ENCODE peak calls at places on chromosomes 3 and 15, in eight cellular contexts. One of them, this sample, is unnamed.

GRCh38 chr3:27166888-27167287 is 202.3 kb downstream of the NEK10 start:
- DNase-seq in HCT116: no peak
- DNase-seq in HepG2: no peak
- DNase-seq in breast epithelium: peak
- DNase-seq in sigmoid colon: no peak
- DNase-seq in suprapubic skin: no peak
- DNase-seq in Panc1: no peak
- DNase-seq in stomach: no peak
- DNase-seq in this sample: no peak

GRCh38 chr15:90838066-90838465 is 30.3 kb upstream of the FURIN start:
- DNase-seq in HepG2: no peak
- DNase-seq in sigmoid colon: no peak
- DNase-seq in breast epithelium: no peak
- DNase-seq in Panc1: no peak
- DNase-seq in HCT116: no peak
- DNase-seq in stomach: no peak
- DNase-seq in suprapubic skin: no peak
- DNase-seq in this sample: peak

GRCh38 chr3:111112913-111113312 is 41.3 kb downstream of the NECTIN3 start:
- DNase-seq in HCT116: no peak
- DNase-seq in Panc1: no peak
- DNase-seq in HepG2: no peak
- DNase-seq in breast epithelium: no peak
- DNase-seq in sigmoid colon: no peak
- DNase-seq in stomach: no peak
- DNase-seq in suprapubic skin: no peak
- DNase-seq in this sample: no peak

GRCh38 chr3:22988566-22988965 is 214.6 kb upstream of the UBE2E2 start:
- DNase-seq in Panc1: no peak
- DNase-seq in sigmoid colon: no peak
- DNase-seq in HepG2: no peak
- DNase-seq in stomach: no peak
- DNase-seq in HCT116: no peak
- DNase-seq in breast epithelium: no peak
- DNase-seq in suprapubic skin: no peak
- DNase-seq in this sample: no peak

GRCh38 chr3:121574449-121574848 is 6.7 kb downstream of the ARGFX start:
- DNase-seq in stomach: peak
- DNase-seq in breast epithelium: no peak
- DNase-seq in Panc1: no peak
- DNase-seq in HCT116: peak
- DNase-seq in HepG2: peak
- DNase-seq in suprapubic skin: no peak
- DNase-seq in sigmoid colon: no peak
- DNase-seq in this sample: no peak

GRCh38 chr3:72187131-72187530 is 402.2 kb upstream of the PROK2 start:
- DNase-seq in HepG2: peak
- DNase-seq in breast epithelium: no peak
- DNase-seq in Panc1: no peak
- DNase-seq in HCT116: no peak
- DNase-seq in suprapubic skin: no peak
- DNase-seq in sigmoid colon: no peak
- DNase-seq in stomach: no peak
- DNase-seq in this sample: no peak

GRCh38 chr15:99481406-99481805 is 84.4 kb upstream of the MEF2A start:
- DNase-seq in Panc1: no peak
- DNase-seq in HCT116: no peak
- DNase-seq in HepG2: no peak
- DNase-seq in breast epithelium: no peak
- DNase-seq in sigmoid colon: no peak
- DNase-seq in stomach: no peak
- DNase-seq in suprapubic skin: no peak
- DNase-seq in this sample: no peak

GRCh38 chr3:14467723-14468620 is 65.6 kb downstream of the SLC6A6 start:
- DNase-seq in breast epithelium: peak
- DNase-seq in stomach: peak
- DNase-seq in sigmoid colon: no peak
- DNase-seq in HCT116: no peak
- DNase-seq in suprapubic skin: no peak
- DNase-seq in HepG2: peak
- DNase-seq in Panc1: no peak
- DNase-seq in this sample: no peak

GRCh38 chr3:107421170-107421792 is 44.0 kb downstream of the CCDC54 start:
- DNase-seq in breast epithelium: no peak
- DNase-seq in stomach: no peak
- DNase-seq in Panc1: peak
- DNase-seq in sigmoid colon: no peak
- DNase-seq in HepG2: peak
- DNase-seq in HCT116: peak
- DNase-seq in suprapubic skin: no peak
- DNase-seq in this sample: no peak

GRCh38 chr3:65945953-65946352 is 92.8 kb downstream of the MAGI1 start:
- DNase-seq in HCT116: no peak
- DNase-seq in sigmoid colon: no peak
- DNase-seq in suprapubic skin: no peak
- DNase-seq in Panc1: no peak
- DNase-seq in stomach: no peak
- DNase-seq in breast epithelium: no peak
- DNase-seq in HepG2: no peak
- DNase-seq in this sample: no peak

GRCh38 chr3:65944252-65944651 is 94.5 kb downstream of the MAGI1 start:
- DNase-seq in stomach: no peak
- DNase-seq in suprapubic skin: no peak
- DNase-seq in Panc1: no peak
- DNase-seq in HepG2: no peak
- DNase-seq in breast epithelium: no peak
- DNase-seq in HCT116: no peak
- DNase-seq in sigmoid colon: no peak
- DNase-seq in this sample: no peak

GRCh38 chr3:65948833-65949573 is 89.7 kb downstream of the MAGI1 start:
- DNase-seq in stomach: no peak
- DNase-seq in HCT116: no peak
- DNase-seq in breast epithelium: no peak
- DNase-seq in HepG2: no peak
- DNase-seq in Panc1: no peak
- DNase-seq in suprapubic skin: no peak
- DNase-seq in sigmoid colon: no peak
- DNase-seq in this sample: no peak

GRCh38 chr3:65945480-65945879 is 93.2 kb downstream of the MAGI1 start:
- DNase-seq in sigmoid colon: no peak
- DNase-seq in Panc1: no peak
- DNase-seq in suprapubic skin: no peak
- DNase-seq in HepG2: no peak
- DNase-seq in stomach: no peak
- DNase-seq in HCT116: no peak
- DNase-seq in breast epithelium: no peak
- DNase-seq in this sample: no peak

DNA sequence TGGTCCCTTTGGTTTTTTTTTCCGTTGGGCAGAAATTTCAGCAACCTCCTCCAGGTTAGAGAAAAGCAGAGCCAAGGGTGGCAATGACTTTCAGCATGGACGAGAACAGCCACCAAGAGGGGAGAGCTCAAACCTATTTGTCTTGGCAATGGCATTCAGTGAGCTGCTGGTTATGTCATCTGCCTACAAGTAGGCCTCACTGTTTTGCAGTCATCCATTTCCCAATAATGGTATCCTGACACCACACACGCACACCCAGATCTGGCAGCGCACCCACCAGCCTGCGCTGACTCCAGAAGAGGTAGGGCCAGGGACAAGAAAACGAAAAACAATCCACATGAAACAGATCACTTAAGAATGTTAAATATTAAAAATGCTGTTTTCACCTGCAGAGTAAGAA is 92.3 kb downstream of the MAGI1 start:
- DNase-seq in suprapubic skin: no peak
- DNase-seq in stomach: no peak
- DNase-seq in sigmoid colon: no peak
- DNase-seq in HCT116: no peak
- DNase-seq in Panc1: no peak
- DNase-seq in breast epithelium: peak
- DNase-seq in HepG2: no peak
- DNase-seq in this sample: no peak
- TF ChIP-seq POLR2AphosphoS5 in suprapubic skin: no peak
- TF ChIP-seq POLR2AphosphoS5 in stomach: no peak
- TF ChIP-seq POLR2AphosphoS5 in sigmoid colon: no peak
- TF ChIP-seq POLR2AphosphoS5 in HCT116: no peak
- TF ChIP-seq POLR2AphosphoS5 in Panc1: no peak
- TF ChIP-seq POLR2AphosphoS5 in breast epithelium: peak
- TF ChIP-seq POLR2AphosphoS5 in HepG2: no peak
- TF ChIP-seq POLR2AphosphoS5 in this sample: no peak

GRCh38 chr3:15572138-15572537 is 29.2 kb downstream of the HACL1 start:
- DNase-seq in HepG2: no peak
- DNase-seq in Panc1: no peak
- DNase-seq in suprapubic skin: no peak
- DNase-seq in stomach: no peak
- DNase-seq in breast epithelium: no peak
- DNase-seq in sigmoid colon: no peak
- DNase-seq in HCT116: no peak
- DNase-seq in this sample: no peak
- TF ChIP-seq POLR2AphosphoS5 in HepG2: no peak
- TF ChIP-seq POLR2AphosphoS5 in Panc1: no peak
- TF ChIP-seq POLR2AphosphoS5 in suprapubic skin: no peak
- TF ChIP-seq POLR2AphosphoS5 in stomach: no peak
- TF ChIP-seq POLR2AphosphoS5 in breast epithelium: no peak
- TF ChIP-seq POLR2AphosphoS5 in sigmoid colon: no peak
- TF ChIP-seq POLR2AphosphoS5 in HCT116: no peak
- TF ChIP-seq POLR2AphosphoS5 in this sample: no peak

GRCh38 chr3:36906504-36907149 is 38.2 kb downstream of the TRANK1 start:
- DNase-seq in stomach: no peak
- DNase-seq in HCT116: no peak
- DNase-seq in suprapubic skin: no peak
- DNase-seq in breast epithelium: no peak
- DNase-seq in Panc1: no peak
- DNase-seq in HepG2: no peak
- DNase-seq in sigmoid colon: no peak
- DNase-seq in this sample: no peak
- TF ChIP-seq POLR2AphosphoS5 in stomach: no peak
- TF ChIP-seq POLR2AphosphoS5 in HCT116: no peak
- TF ChIP-seq POLR2AphosphoS5 in suprapubic skin: no peak
- TF ChIP-seq POLR2AphosphoS5 in breast epithelium: no peak
- TF ChIP-seq POLR2AphosphoS5 in Panc1: no peak
- TF ChIP-seq POLR2AphosphoS5 in HepG2: no peak
- TF ChIP-seq POLR2AphosphoS5 in sigmoid colon: no peak
- TF ChIP-seq POLR2AphosphoS5 in this sample: no peak

GRCh38 chr15:45022871-45023658 is at the start of gene SORD:
- DNase-seq in sigmoid colon: peak
- DNase-seq in suprapubic skin: peak
- DNase-seq in HepG2: peak
- DNase-seq in HCT116: peak
- DNase-seq in Panc1: no peak
- DNase-seq in breast epithelium: peak
- DNase-seq in stomach: peak
- DNase-seq in this sample: peak
- TF ChIP-seq POLR2AphosphoS5 in sigmoid colon: no peak
- TF ChIP-seq POLR2AphosphoS5 in suprapubic skin: no peak
- TF ChIP-seq POLR2AphosphoS5 in HepG2: peak
- TF ChIP-seq POLR2AphosphoS5 in HCT116: peak
- TF ChIP-seq POLR2AphosphoS5 in Panc1: peak
- TF ChIP-seq POLR2AphosphoS5 in breast epithelium: no peak
- TF ChIP-seq POLR2AphosphoS5 in stomach: peak
- TF ChIP-seq POLR2AphosphoS5 in this sample: peak

This sample was measured in spleen.